ENCODE peak calls at places on chromosome 2, in seven cellular contexts. T is lower leg skin, W is left lung, P is endothelial cell, B is mucosa of descending colon, X is ovary, H is Peyer's patch. N is an unnamed sample.

GRCh38 chr2:46335404-46335965 is 38.3 kb downstream of the EPAS1 start:
- DNase-seq in T (peak), W (peak), P (peak), B (peak), X (peak), H (no peak), N (no peak)

GRCh38 chr2:112693596-112693995 is 27.2 kb upstream of the NT5DC4 start:
- DNase-seq in T (peak), W (peak), P (no peak), B (no peak), X (no peak), H (no peak), N (no peak)

GRCh38 chr2:108573070-108573469 is 38.8 kb downstream of the LIMS1 start:
- DNase-seq in T (no peak), W (no peak), P (no peak), B (no peak), X (no peak), H (no peak), N (no peak)

GRCh38 chr2:24635181-24635580 is 144.1 kb downstream of the NCOA1 start:
- DNase-seq in T (no peak), W (no peak), P (no peak), B (no peak), X (no peak), H (no peak), N (no peak)

GRCh38 chr2:148338544-148338943 is 306.0 kb upstream of the EPC2 start:
- DNase-seq in T (no peak), W (no peak), P (no peak), B (no peak), X (no peak), H (no peak), N (no peak)

GRCh38 chr2:65278450-65279030 is 50.9 kb downstream of the ACTR2 start:
- DNase-seq in T (no peak), W (no peak), P (no peak), B (no peak), X (no peak), H (no peak), N (no peak)

GRCh38 chr2:198371902-198372611 is 567.7 kb downstream of the PLCL1 start:
- DNase-seq in T (no peak), W (no peak), P (no peak), B (no peak), X (no peak), H (no peak), N (no peak)

GRCh38 chr2:43303889-43304288 is 77.5 kb upstream of the ZFP36L2 start:
- DNase-seq in T (no peak), W (no peak), P (no peak), B (no peak), X (no peak), H (no peak), N (no peak)

GRCh38 chr2:48984922-48985321 is 169.4 kb downstream of the FSHR start:
- DNase-seq in T (no peak), W (no peak), P (no peak), B (no peak), X (no peak), H (no peak), N (no peak)

GRCh38 chr2:135799738-135800137 is 37.2 kb downstream of the LCT start:
- DNase-seq in T (no peak), W (no peak), P (no peak), B (no peak), X (no peak), H (no peak), N (no peak)

GRCh38 chr2:33134086-33134763 is 187.5 kb downstream of the LTBP1 start:
- DNase-seq in T (peak), W (peak), P (no peak), B (peak), X (peak), H (peak), N (no peak)

GRCh38 chr2:20224716-20225293 is at the start of gene SDC1:
- DNase-seq in T (peak), W (peak), P (peak), B (peak), X (peak), H (no peak), N (no peak)

GRCh38 chr2:36556847-36557246 is 41.1 kb downstream of the FEZ2 start:
- DNase-seq in T (no peak), W (no peak), P (no peak), B (no peak), X (no peak), H (no peak), N (no peak)

GRCh38 chr2:63050916-63051794 is 525 bp downstream of the OTX1 start:
- DNase-seq in T (no peak), W (no peak), P (peak), B (peak), X (no peak), H (no peak), N (no peak)

GRCh38 chr2:215835641-215836040 is 177.7 kb downstream of the MREG start:
- DNase-seq in T (no peak), W (no peak), P (no peak), B (no peak), X (no peak), H (no peak), N (no peak)

GRCh38 chr2:200736646-200737274 is 75.0 kb upstream of the BZW1 start:
- DNase-seq in T (no peak), W (no peak), P (no peak), B (no peak), X (no peak), H (no peak), N (no peak)

GRCh38 chr2:26068602-26069298 is 34.9 kb downstream of the RAB10 start:
- DNase-seq in T (no peak), W (no peak), P (no peak), B (peak), X (no peak), H (no peak), N (peak)

GRCh38 chr2:235328991-235329390 is 164.9 kb upstream of the AGAP1 start:
- DNase-seq in T (peak), W (no peak), P (no peak), B (no peak), X (no peak), H (no peak), N (no peak)

GRCh38 chr2:176653856-176654443 is 384.7 kb downstream of the MTX2 start:
- DNase-seq in T (peak), W (peak), P (peak), B (peak), X (peak), H (peak), N (no peak)

DNA sequence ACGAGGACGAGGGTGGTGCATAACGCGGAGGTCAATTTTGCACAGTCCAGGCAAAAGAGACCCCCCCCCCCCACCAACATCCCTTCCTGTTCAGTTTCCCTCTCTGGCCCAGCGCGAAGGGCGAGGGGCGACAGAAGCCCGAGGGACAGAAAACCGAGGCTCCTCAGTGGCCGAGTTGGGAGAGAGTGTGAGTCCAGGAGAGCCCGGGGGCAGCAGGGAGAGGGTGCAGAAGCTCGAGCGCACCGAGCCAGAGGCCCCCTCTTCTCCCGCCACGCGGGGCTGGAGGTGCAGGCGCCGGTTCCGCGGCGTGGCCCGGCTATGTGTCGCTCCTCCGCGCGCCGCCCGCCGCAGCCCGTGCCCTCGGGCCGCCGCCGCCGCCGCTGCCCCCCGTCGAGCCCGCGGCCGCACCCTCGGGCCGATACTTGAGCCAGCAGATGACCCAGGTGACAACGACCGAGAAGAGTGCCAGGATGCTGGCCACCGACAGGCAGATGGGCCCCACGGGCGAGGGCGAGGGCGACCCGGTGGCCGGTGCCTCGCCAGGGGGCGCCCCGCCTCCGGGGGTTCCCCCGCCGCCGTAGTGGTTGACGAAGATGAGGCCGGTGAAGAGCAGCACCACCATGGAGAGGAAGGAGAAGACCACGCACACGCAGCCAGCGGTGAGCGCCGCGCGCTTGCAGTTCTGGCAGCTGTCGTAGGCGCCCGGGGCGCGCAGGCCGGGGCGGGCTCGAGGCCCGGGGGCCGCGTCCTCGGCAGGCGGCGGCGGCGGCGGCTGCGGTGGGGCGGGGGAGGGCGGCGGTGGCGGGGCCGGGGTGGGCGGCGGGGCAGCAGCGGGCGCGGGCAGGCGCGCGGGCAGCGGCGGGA is 20.1 kb upstream of the PAX3 start:
- DNase-seq in T (no peak), W (no peak), P (no peak), B (no peak), X (no peak), H (no peak), N (no peak)
- TF ChIP-seq CTCF in T (no peak), W (no peak), P (peak), B (no peak), X (peak), H (no peak), N (no peak)

GRCh38 chr2:219028996-219029828 is 12.1 kb downstream of the CFAP65 start:
- DNase-seq in T (no peak), W (no peak), P (no peak), B (no peak), X (no peak), H (no peak), N (no peak)

GRCh38 chr2:219030177-219030940 is 11.0 kb downstream of the CFAP65 start:
- DNase-seq in T (no peak), W (no peak), P (no peak), B (no peak), X (no peak), H (no peak), N (peak)

GRCh38 chr2:219031005-219031738 is 10.1 kb downstream of the CFAP65 start:
- DNase-seq in T (no peak), W (no peak), P (no peak), B (no peak), X (no peak), H (no peak), N (no peak)

GRCh38 chr2:219028141-219028540 is 13.2 kb downstream of the CFAP65 start:
- DNase-seq in T (no peak), W (no peak), P (no peak), B (no peak), X (no peak), H (no peak), N (peak)

DNA sequence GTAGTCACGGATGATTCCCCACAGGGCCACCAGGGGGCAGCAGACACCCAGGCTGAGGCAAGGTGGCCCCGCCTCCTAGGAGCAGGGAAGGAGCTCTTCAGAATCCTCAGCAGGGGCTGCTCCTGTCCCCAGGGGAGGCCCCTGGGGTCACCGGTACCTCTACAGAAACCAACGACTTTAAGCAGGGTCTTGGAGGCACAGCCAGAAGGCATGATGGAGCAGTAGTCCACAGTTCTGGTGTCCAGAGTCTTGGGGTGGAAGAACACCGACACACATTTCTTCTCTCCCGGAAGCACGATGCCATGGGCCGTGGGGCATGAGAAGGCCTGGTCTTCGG is 11.5 kb downstream of the CFAP65 start:
- DNase-seq in T (peak), W (peak), P (peak), B (peak), X (peak), H (peak), N (peak)
- TF ChIP-seq CTCF in T (no peak), W (peak), P (peak), B (peak), X (peak), H (peak), N (peak)

GRCh38 chr2:207487650-207488315 is 42.0 kb upstream of the CREB1 start:
- DNase-seq in T (peak), W (no peak), P (no peak), B (no peak), X (no peak), H (no peak), N (no peak)
- TF ChIP-seq CTCF in T (no peak), W (no peak), P (no peak), B (no peak), X (no peak), H (no peak), N (no peak)

GRCh38 chr2:139791330-139791729 is 1011.1 kb upstream of the NXPH2 start:
- DNase-seq in T (no peak), W (no peak), P (no peak), B (no peak), X (no peak), H (no peak), N (no peak)

GRCh38 chr2:139790807-139791206 is 1010.6 kb upstream of the NXPH2 start:
- DNase-seq in T (no peak), W (no peak), P (no peak), B (no peak), X (no peak), H (no peak), N (no peak)
- TF ChIP-seq CTCF in T (no peak), W (no peak), P (no peak), B (no peak), X (no peak), H (no peak), N (no peak)